ENCODE peak calls at places on chromosome 5, in five cellular contexts. One of them, this sample, is unnamed.

GRCh38 chr5:132526290-132526973 is 16.9 kb downstream of the IL5 start:
- DNase-seq in PC-3: peak; percentile 79
- DNase-seq in fibroblast of lung: peak; percentile 25
- DNase-seq in right lobe of liver: no peak
- DNase-seq in upper lobe of left lung: no peak
- DNase-seq in this sample: peak; percentile 40

GRCh38 chr5:115460476-115460875 is 84.1 kb downstream of the FEM1C start:
- DNase-seq in PC-3: peak; percentile 95
- DNase-seq in fibroblast of lung: peak; percentile 94
- DNase-seq in right lobe of liver: no peak
- DNase-seq in upper lobe of left lung: no peak
- DNase-seq in this sample: peak; percentile 70

GRCh38 chr5:90434116-90434714 is 24.7 kb upstream of the CETN3 start:
- DNase-seq in PC-3: peak; percentile 76
- DNase-seq in fibroblast of lung: peak; percentile 37
- DNase-seq in right lobe of liver: no peak
- DNase-seq in upper lobe of left lung: no peak
- DNase-seq in this sample: peak; percentile 47

GRCh38 chr5:172229904-172230303 is 35.9 kb downstream of the EFCAB9 start:
- DNase-seq in PC-3: no peak
- DNase-seq in fibroblast of lung: no peak
- DNase-seq in right lobe of liver: no peak
- DNase-seq in upper lobe of left lung: no peak
- DNase-seq in this sample: no peak

GRCh38 chr5:173235499-173236394 is 741 bp upstream of the NKX2-5 start:
- DNase-seq in PC-3: no peak
- DNase-seq in fibroblast of lung: no peak
- DNase-seq in right lobe of liver: no peak
- DNase-seq in upper lobe of left lung: peak; percentile 55
- DNase-seq in this sample: no peak

GRCh38 chr5:155587458-155587857 is 573.9 kb downstream of the KIF4B start:
- DNase-seq in PC-3: no peak
- DNase-seq in fibroblast of lung: no peak
- DNase-seq in right lobe of liver: no peak
- DNase-seq in upper lobe of left lung: no peak
- DNase-seq in this sample: no peak

GRCh38 chr5:156201793-156202388 is 125.1 kb upstream of the SGCD start:
- DNase-seq in PC-3: no peak
- DNase-seq in fibroblast of lung: peak; percentile 77
- DNase-seq in right lobe of liver: no peak
- DNase-seq in upper lobe of left lung: no peak
- DNase-seq in this sample: no peak

GRCh38 chr5:96562614-96563013 is 99.6 kb upstream of the CAST start:
- DNase-seq in PC-3: peak; percentile 43
- DNase-seq in fibroblast of lung: peak; percentile 77
- DNase-seq in right lobe of liver: no peak
- DNase-seq in upper lobe of left lung: no peak
- DNase-seq in this sample: peak; percentile 77

GRCh38 chr5:160434022-160434531 is 12.4 kb downstream of the PTTG1 start:
- DNase-seq in PC-3: no peak
- DNase-seq in fibroblast of lung: peak; percentile 64
- DNase-seq in right lobe of liver: no peak
- DNase-seq in upper lobe of left lung: peak; percentile 44
- DNase-seq in this sample: no peak

GRCh38 chr5:172453986-172454354 is 355 bp downstream of the SH3PXD2B start:
- DNase-seq in PC-3: no peak
- DNase-seq in fibroblast of lung: peak; percentile 38
- DNase-seq in right lobe of liver: no peak
- DNase-seq in upper lobe of left lung: no peak
- DNase-seq in this sample: no peak

GRCh38 chr5:119218830-119219782 is 136.7 kb upstream of the TNFAIP8 start:
- DNase-seq in PC-3: peak; percentile 56
- DNase-seq in fibroblast of lung: peak; percentile 10
- DNase-seq in right lobe of liver: no peak
- DNase-seq in upper lobe of left lung: no peak
- DNase-seq in this sample: no peak

GRCh38 chr5:91898865-91899264 is 515.7 kb upstream of the ARRDC3 start:
- DNase-seq in PC-3: no peak
- DNase-seq in fibroblast of lung: no peak
- DNase-seq in right lobe of liver: no peak
- DNase-seq in upper lobe of left lung: no peak
- DNase-seq in this sample: no peak

GRCh38 chr5:2113348-2114131 is 230.8 kb upstream of the IRX4 start:
- DNase-seq in PC-3: no peak
- DNase-seq in fibroblast of lung: no peak
- DNase-seq in right lobe of liver: no peak
- DNase-seq in upper lobe of left lung: no peak
- DNase-seq in this sample: no peak

GRCh38 chr5:148632978-148633377 is 21.3 kb downstream of the HTR4 start:
- DNase-seq in PC-3: peak; percentile 24
- DNase-seq in fibroblast of lung: no peak
- DNase-seq in right lobe of liver: no peak
- DNase-seq in upper lobe of left lung: no peak
- DNase-seq in this sample: no peak

GRCh38 chr5:179166886-179167841 is 107.0 kb downstream of the ZNF354C start:
- DNase-seq in PC-3: peak; percentile 38
- DNase-seq in fibroblast of lung: peak; percentile 51
- DNase-seq in right lobe of liver: peak; percentile 54
- DNase-seq in upper lobe of left lung: peak; percentile 94
- DNase-seq in this sample: peak; percentile 32

GRCh38 chr5:123439616-123440153 is 16.5 kb upstream of the CEP120 start:
- DNase-seq in PC-3: no peak
- DNase-seq in fibroblast of lung: no peak
- DNase-seq in right lobe of liver: no peak
- DNase-seq in upper lobe of left lung: no peak
- DNase-seq in this sample: no peak

GRCh38 chr5:139468421-139468931 is 2.3 kb upstream of the SMIM33 start:
- DNase-seq in PC-3: no peak
- DNase-seq in fibroblast of lung: no peak
- DNase-seq in right lobe of liver: no peak
- DNase-seq in upper lobe of left lung: no peak
- DNase-seq in this sample: no peak

GRCh38 chr5:73751254-73751914 is 125.4 kb downstream of the ARHGEF28 start:
- DNase-seq in PC-3: no peak
- DNase-seq in fibroblast of lung: no peak
- DNase-seq in right lobe of liver: no peak
- DNase-seq in upper lobe of left lung: no peak
- DNase-seq in this sample: no peak

GRCh38 chr5:158531899-158532298 is 567.8 kb downstream of the EBF1 start:
- DNase-seq in PC-3: no peak
- DNase-seq in fibroblast of lung: no peak
- DNase-seq in right lobe of liver: no peak
- DNase-seq in upper lobe of left lung: no peak
- DNase-seq in this sample: no peak

GRCh38 chr5:107673106-107673367 is 2.3 kb upstream of the EFNA5 start:
- DNase-seq in PC-3: no peak
- DNase-seq in fibroblast of lung: no peak
- DNase-seq in right lobe of liver: no peak
- DNase-seq in upper lobe of left lung: no peak
- DNase-seq in this sample: no peak

GRCh38 chr5:42499016-42499415 is 75.8 kb downstream of the GHR start:
- DNase-seq in PC-3: no peak
- DNase-seq in fibroblast of lung: no peak
- DNase-seq in right lobe of liver: no peak
- DNase-seq in upper lobe of left lung: no peak
- DNase-seq in this sample: no peak

GRCh38 chr5:16431482-16431881 is 34.1 kb downstream of the ZNF622 start:
- DNase-seq in PC-3: no peak
- DNase-seq in fibroblast of lung: no peak
- DNase-seq in right lobe of liver: no peak
- DNase-seq in upper lobe of left lung: no peak
- DNase-seq in this sample: no peak

GRCh38 chr5:37918420-37918819 is 78.6 kb upstream of the GDNF start:
- DNase-seq in PC-3: no peak
- DNase-seq in fibroblast of lung: peak; percentile 65
- DNase-seq in right lobe of liver: no peak
- DNase-seq in upper lobe of left lung: no peak
- DNase-seq in this sample: no peak

GRCh38 chr5:97338729-97339128 is 155.7 kb upstream of the RIOK2 start:
- DNase-seq in PC-3: no peak
- DNase-seq in fibroblast of lung: no peak
- DNase-seq in right lobe of liver: no peak
- DNase-seq in upper lobe of left lung: no peak
- DNase-seq in this sample: no peak

GRCh38 chr5:89246252-89246651 is 363.3 kb upstream of the MEF2C start:
- DNase-seq in PC-3: peak; percentile 40
- DNase-seq in fibroblast of lung: peak; percentile 60
- DNase-seq in right lobe of liver: no peak
- DNase-seq in upper lobe of left lung: no peak
- DNase-seq in this sample: no peak

GRCh38 chr5:136058031-136058971 is 29.5 kb downstream of the TGFBI start:
- DNase-seq in PC-3: peak; percentile 83
- DNase-seq in fibroblast of lung: peak; percentile 99
- DNase-seq in right lobe of liver: peak; percentile 76
- DNase-seq in upper lobe of left lung: no peak
- DNase-seq in this sample: peak; percentile 98

GRCh38 chr5:125200842-125201373 is 454.5 kb upstream of the ZNF608 start:
- DNase-seq in PC-3: no peak
- DNase-seq in fibroblast of lung: no peak
- DNase-seq in right lobe of liver: no peak
- DNase-seq in upper lobe of left lung: no peak
- DNase-seq in this sample: no peak

GRCh38 chr5:90932052-90932699 is 373.6 kb downstream of the ADGRV1 start:
- DNase-seq in PC-3: peak; percentile 93
- DNase-seq in fibroblast of lung: peak; percentile 34
- DNase-seq in right lobe of liver: no peak
- DNase-seq in upper lobe of left lung: no peak
- DNase-seq in this sample: peak; percentile 53

DNA sequence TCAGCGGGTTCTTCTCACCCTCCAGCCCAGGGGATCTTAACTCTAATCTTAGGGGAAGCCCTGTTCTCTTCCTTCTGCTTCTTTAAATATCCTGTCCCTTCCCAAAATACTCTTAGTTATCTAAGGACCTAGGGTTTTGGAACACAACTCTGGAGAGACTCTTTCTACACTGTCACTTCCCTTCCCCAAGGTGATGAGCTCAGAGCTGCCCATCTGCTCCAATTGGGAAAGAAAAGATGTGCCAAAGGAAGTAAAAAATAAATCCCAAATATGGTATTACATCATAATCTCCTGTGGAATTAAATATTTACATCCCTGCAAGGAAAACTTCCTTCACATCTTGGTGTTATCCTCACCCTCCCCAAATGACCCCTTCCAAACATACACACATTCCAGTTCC is 291.2 kb downstream of the EPB41L4A start:
- DNase-seq in PC-3: no peak
- DNase-seq in fibroblast of lung: no peak
- DNase-seq in right lobe of liver: no peak
- DNase-seq in upper lobe of left lung: no peak
- DNase-seq in this sample: no peak
- H3K4me3 ChIP-seq in PC-3: no peak overlapping the region
- H3K4me3 ChIP-seq in fibroblast of lung: no peak overlapping the region
- H3K4me3 ChIP-seq in right lobe of liver: no peak overlapping the region
- H3K4me3 ChIP-seq in upper lobe of left lung: no peak overlapping the region
- H3K4me3 ChIP-seq in this sample: no peak overlapping the region

GRCh38 chr5:31029925-31030324 is 163.6 kb upstream of the CDH6 start:
- DNase-seq in PC-3: no peak
- DNase-seq in fibroblast of lung: no peak
- DNase-seq in right lobe of liver: no peak
- DNase-seq in upper lobe of left lung: no peak
- DNase-seq in this sample: no peak
- TF ChIP-seq CTCF in PC-3: peak; percentile 23
- TF ChIP-seq CTCF in fibroblast of lung: no peak
- TF ChIP-seq CTCF in right lobe of liver: no peak
- TF ChIP-seq CTCF in upper lobe of left lung: no peak
- TF ChIP-seq CTCF in this sample: no peak

GRCh38 chr5:72433520-72433919 is 73.7 kb downstream of the ZNF366 start:
- DNase-seq in PC-3: no peak
- DNase-seq in fibroblast of lung: peak; percentile 37
- DNase-seq in right lobe of liver: no peak
- DNase-seq in upper lobe of left lung: no peak
- DNase-seq in this sample: no peak
- H3K36me3 ChIP-seq in PC-3: no peaks in the 10 kb centered on the region
- H3K36me3 ChIP-seq in fibroblast of lung: no peaks in the 10 kb centered on the region
- H3K36me3 ChIP-seq in right lobe of liver: no peaks in the 10 kb centered on the region
- H3K36me3 ChIP-seq in upper lobe of left lung: no peaks in the 10 kb centered on the region
- H3K36me3 ChIP-seq in this sample: no peaks in the 10 kb centered on the region

GRCh38 chr5:19862711-19863110 is 125.3 kb downstream of the CDH18 start:
- DNase-seq in PC-3: no peak
- DNase-seq in fibroblast of lung: no peak
- DNase-seq in right lobe of liver: no peak
- DNase-seq in upper lobe of left lung: no peak
- DNase-seq in this sample: no peak

GRCh38 chr5:19866088-19866446 is 121.9 kb downstream of the CDH18 start:
- DNase-seq in PC-3: no peak
- DNase-seq in fibroblast of lung: no peak
- DNase-seq in right lobe of liver: no peak
- DNase-seq in upper lobe of left lung: no peak
- DNase-seq in this sample: no peak

GRCh38 chr5:19865336-19866087 is 122.5 kb downstream of the CDH18 start:
- DNase-seq in PC-3: no peak
- DNase-seq in fibroblast of lung: no peak
- DNase-seq in right lobe of liver: no peak
- DNase-seq in upper lobe of left lung: no peak
- DNase-seq in this sample: no peak
- H3K4me3 ChIP-seq in PC-3: no peak overlapping the region
- H3K4me3 ChIP-seq in fibroblast of lung: no peak overlapping the region
- H3K4me3 ChIP-seq in right lobe of liver: no peak overlapping the region
- H3K4me3 ChIP-seq in upper lobe of left lung: no peak overlapping the region
- H3K4me3 ChIP-seq in this sample: no peak overlapping the region